ENCODE peak calls at places on chromosomes 2 and 18, in eight cellular contexts. Y, S, U, C, R, I, V and O are unnamed samples.

GRCh38 chr2:69517410-69517809 is 80.2 kb upstream of the NFU1 start:
- DNase-seq in Y (no peak), S (no peak), U (no peak), C (no peak), R (no peak), I (no peak), V (no peak), O (no peak)

GRCh38 chr2:234725528-234726264 is 226.1 kb upstream of the SH3BP4 start:
- DNase-seq in Y (no peak), S (no peak), U (no peak), C (no peak), R (no peak), I (no peak), V (peak; percentile 34), O (no peak)

GRCh38 chr2:135630488-135630887 is 99.2 kb downstream of the R3HDM1 start:
- DNase-seq in Y (no peak), S (no peak), U (no peak), C (no peak), R (no peak), I (no peak), V (no peak), O (no peak)

GRCh38 chr2:221161186-221161585 is 410.9 kb downstream of the EPHA4 start:
- DNase-seq in Y (no peak), S (no peak), U (no peak), C (no peak), R (no peak), I (no peak), V (no peak), O (no peak)

GRCh38 chr2:28352726-28353125 is 39.9 kb upstream of the FOSL2 start:
- DNase-seq in Y (no peak), S (peak; percentile 2), U (no peak), C (no peak), R (no peak), I (no peak), V (no peak), O (no peak)

GRCh38 chr2:185689906-185690539 is 48.6 kb upstream of the FSIP2 start:
- DNase-seq in Y (no peak), S (no peak), U (no peak), C (no peak), R (peak; percentile 4), I (no peak), V (peak; percentile 36), O (no peak)

GRCh38 chr2:227460079-227460485 is 11.9 kb upstream of the AGFG1 start:
- DNase-seq in Y (no peak), S (no peak), U (no peak), C (no peak), R (no peak), I (peak; percentile 87), V (peak; percentile 78), O (peak; percentile 39)

GRCh38 chr18:39909706-39910105 is 2045.3 kb upstream of the PIK3C3 start:
- DNase-seq in Y (no peak), S (no peak), U (no peak), C (no peak), R (no peak), I (no peak), V (no peak), O (no peak)

GRCh38 chr18:75472906-75473305 is 45.4 kb upstream of the SMIM21 start:
- DNase-seq in Y (no peak), S (no peak), U (no peak), C (no peak), R (no peak), I (no peak), V (no peak), O (no peak)

GRCh38 chr18:61926532-61926931 is 33.7 kb upstream of the RNF152 start:
- DNase-seq in Y (no peak), S (no peak), U (no peak), C (no peak), R (no peak), I (no peak), V (no peak), O (no peak)

GRCh38 chr2:96148410-96149217 is 3.4 kb upstream of the DUSP2 start:
- DNase-seq in Y (peak; percentile 60), S (peak; percentile 55), U (peak; percentile 50), C (peak; percentile 14), R (peak; percentile 83), I (peak; percentile 88), V (peak; percentile 79), O (peak; percentile 81)

GRCh38 chr2:147628971-147629421 is 215.8 kb upstream of the ACVR2A start:
- DNase-seq in Y (no peak), S (no peak), U (no peak), C (no peak), R (no peak), I (peak; percentile 66), V (peak; percentile 63), O (peak; percentile 18)

GRCh38 chr2:212794471-212794870 is 255.9 kb upstream of the ERBB4 start:
- DNase-seq in Y (no peak), S (no peak), U (no peak), C (no peak), R (no peak), I (no peak), V (peak; percentile 16), O (no peak)

GRCh38 chr2:5697554-5697953 is 5.4 kb downstream of the SOX11 start:
- DNase-seq in Y (no peak), S (no peak), U (no peak), C (no peak), R (no peak), I (no peak), V (no peak), O (no peak)

GRCh38 chr2:24824071-24824588 is 30.9 kb downstream of the CENPO start:
- DNase-seq in Y (no peak), S (no peak), U (no peak), C (no peak), R (no peak), I (no peak), V (no peak), O (no peak)

GRCh38 chr2:120441744-120442471 is 96.0 kb downstream of the INHBB start:
- DNase-seq in Y (peak; percentile 87), S (no peak), U (no peak), C (no peak), R (peak; percentile 45), I (no peak), V (peak; percentile 48), O (no peak)

GRCh38 chr2:45494978-45495293 is 116.1 kb downstream of the SRBD1 start:
- DNase-seq in Y (no peak), S (no peak), U (no peak), C (no peak), R (no peak), I (no peak), V (no peak), O (no peak)
- TF ChIP-seq CTCF in Y (no peak), S (no peak), U (no peak), C (no peak), R (peak; percentile 50), I (no peak), V (no peak), O (no peak)

DNA sequence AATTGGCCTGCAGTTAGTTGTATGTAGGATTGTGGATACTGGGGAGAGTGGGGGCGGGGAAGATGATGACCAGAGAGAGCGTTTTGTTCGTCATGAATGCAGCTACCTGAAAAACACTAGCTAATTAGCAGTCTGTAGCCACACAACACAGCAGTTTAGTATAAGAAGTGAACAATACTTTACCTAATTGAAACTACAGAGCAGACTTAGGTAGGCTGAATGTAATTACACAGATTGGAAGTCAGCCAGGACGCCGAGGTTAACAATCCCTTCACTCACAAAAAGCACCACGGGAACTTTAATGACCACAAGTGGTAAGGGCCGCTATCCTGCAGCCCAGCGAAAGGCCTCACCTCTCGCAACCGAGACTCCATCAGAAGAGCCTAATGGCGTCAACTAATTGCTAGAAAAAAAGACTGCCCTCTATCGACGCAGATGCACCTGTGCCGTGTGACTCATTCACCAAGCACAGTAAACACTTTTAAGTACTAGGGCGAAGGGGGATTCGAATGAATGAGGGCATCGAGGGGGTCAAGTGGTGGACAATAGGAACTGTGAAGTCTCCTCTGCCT is 591.0 kb downstream of the ARHGAP15 start:
- DNase-seq in Y (no peak), S (no peak), U (no peak), C (no peak), R (no peak), I (no peak), V (no peak), O (no peak)
- TF ChIP-seq CTCF in Y (no peak), S (no peak), U (peak; percentile 23), C (no peak), R (no peak), I (no peak), V (no peak), O (no peak)

GRCh38 chr2:105447476-105447875 is 48.6 kb upstream of the FHL2 start:
- DNase-seq in Y (no peak), S (no peak), U (peak; percentile 56), C (no peak), R (peak; percentile 49), I (no peak), V (peak; percentile 66), O (no peak)

GRCh38 chr2:105442721-105443120 is 43.9 kb upstream of the FHL2 start:
- DNase-seq in Y (no peak), S (no peak), U (no peak), C (no peak), R (no peak), I (no peak), V (no peak), O (no peak)

GRCh38 chr2:105445498-105445897 is 46.6 kb upstream of the FHL2 start:
- DNase-seq in Y (no peak), S (no peak), U (no peak), C (no peak), R (no peak), I (no peak), V (no peak), O (no peak)

GRCh38 chr2:105442056-105442455 is 43.2 kb upstream of the FHL2 start:
- DNase-seq in Y (no peak), S (no peak), U (no peak), C (no peak), R (no peak), I (no peak), V (no peak), O (no peak)

DNA sequence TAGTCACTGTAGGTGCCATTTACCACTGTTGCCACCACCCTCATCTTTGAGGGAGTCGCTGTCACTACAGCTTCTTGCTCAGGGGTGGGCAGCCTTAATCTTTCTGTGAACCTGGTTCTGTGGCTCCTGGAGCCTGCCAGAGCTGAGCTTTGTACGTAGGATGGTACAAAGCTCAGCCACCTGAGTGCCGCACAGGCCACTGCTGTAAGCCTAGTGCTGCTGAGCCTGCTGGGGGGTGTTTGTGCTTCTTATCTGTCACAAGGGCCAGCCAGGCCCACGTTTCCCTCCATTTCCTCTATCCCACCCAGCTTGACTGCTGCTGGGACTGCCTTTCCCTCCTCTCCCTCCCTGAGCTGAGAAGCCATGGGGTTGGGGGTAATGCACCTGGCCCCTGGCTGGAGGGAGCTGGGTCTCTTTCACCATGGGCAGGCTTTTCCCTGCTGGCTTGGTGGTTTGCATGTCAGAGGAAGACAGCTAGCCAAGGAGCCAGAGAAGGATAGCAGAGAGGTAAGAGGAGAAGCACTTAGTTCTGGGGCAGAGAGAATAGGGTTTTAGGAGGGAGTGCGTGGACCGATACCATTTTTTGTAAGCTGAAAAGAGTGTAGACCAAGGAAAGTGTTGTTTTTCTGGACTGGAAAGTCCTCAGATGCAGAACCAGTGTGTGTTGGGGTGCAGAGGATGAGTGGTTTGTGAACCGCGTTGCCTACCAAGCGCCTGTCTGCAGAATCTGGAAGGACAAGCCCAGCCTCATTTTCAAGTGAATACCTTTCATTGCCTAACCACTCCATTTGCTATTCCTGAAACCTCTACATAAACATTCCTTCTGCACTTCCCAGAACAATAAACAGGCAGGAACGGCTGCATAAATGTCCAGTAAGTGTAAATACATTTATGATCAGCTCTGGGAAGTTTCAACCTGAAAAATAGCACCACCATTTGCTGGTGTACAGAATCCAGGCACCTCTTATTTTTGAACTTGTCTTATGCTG is 45.1 kb upstream of the FHL2 start:
- DNase-seq in Y (no peak), S (no peak), U (no peak), C (no peak), R (no peak), I (no peak), V (peak; percentile 8), O (no peak)
- TF ChIP-seq CTCF in Y (no peak), S (no peak), U (no peak), C (no peak), R (no peak), I (no peak), V (no peak), O (no peak)

GRCh38 chr2:61144697-61145268 is 17.2 kb upstream of the C2orf74 start:
- DNase-seq in Y (peak; percentile 98), S (peak; percentile 93), U (peak; percentile 90), C (peak; percentile 95), R (peak; percentile 99), I (peak; percentile 92), V (peak; percentile 95), O (peak; percentile 94)
- TF ChIP-seq CTCF in Y (peak; percentile 21), S (no peak), U (no peak), C (no peak), R (no peak), I (no peak), V (no peak), O (no peak)